ENCODE peak calls at places on chromosomes 11 and 22, in five cellular contexts. M is effector CD4-positive, alpha-beta T cell; G is activated CD4-positive, alpha-beta T cell treated with anti-CD3 and anti-CD28 coated beads, Interleukin-2, amount 50 U/mL, for 4 hours; U is SJSA1; Z is NCI-H1092. O is an unnamed sample.

GRCh38 chr11:100855466-100856067 is 168.5 kb downstream of the ARHGAP42 start:
- DNase-seq in M (no peak), G (no peak), U (peak), Z (peak), O (no peak)

GRCh38 chr22:49021097-49021925 is 806.4 kb downstream of the BRD1 start:
- DNase-seq in M (no peak), G (no peak), U (no peak), Z (no peak), O (no peak)

GRCh38 chr11:44592125-44592643 is 26.7 kb downstream of the CD82 start:
- DNase-seq in M (no peak), G (no peak), U (no peak), Z (no peak), O (no peak)

GRCh38 chr11:63839508-63840355 is 822 bp downstream of the MARK2 start:
- DNase-seq in M (peak), G (no peak), U (peak), Z (no peak), O (no peak)

GRCh38 chr11:12376259-12376971 is 956 bp upstream of the PARVA start:
- DNase-seq in M (no peak), G (no peak), U (peak), Z (no peak), O (no peak)

GRCh38 chr11:729492-730074 is 17.7 kb upstream of the TALDO1 start:
- DNase-seq in M (no peak), G (no peak), U (no peak), Z (no peak), O (no peak)

GRCh38 chr11:37371346-37371970 is 773.4 kb upstream of the RAG2 start:
- DNase-seq in M (no peak), G (no peak), U (no peak), Z (no peak), O (no peak)

GRCh38 chr11:41784513-41785335 is 325.3 kb upstream of the LRRC4C start:
- DNase-seq in M (no peak), G (no peak), U (no peak), Z (no peak), O (no peak)

GRCh38 chr11:113613619-113614018 is 92.5 kb downstream of the TMPRSS5 start:
- DNase-seq in M (no peak), G (no peak), U (no peak), Z (no peak), O (no peak)

GRCh38 chr11:64035581-64035980 is at the start of gene FLRT1:
- DNase-seq in M (no peak), G (no peak), U (no peak), Z (no peak), O (no peak)